ENCODE peak calls at places on chromosome 20, in seven cellular contexts. J, F, C, N, E, H and X are unnamed samples.
A peak's percentile ranks its signal among the peaks of the same experiment; 100 is the strongest.

GRCh38 chr20:37396520-37397075 is 50.7 kb downstream of the SRC start:
- DNase-seq in H (no peak), E (no peak), C (peak; percentile 71), J (peak; percentile 1), N (no peak), F (no peak), X (no peak)

GRCh38 chr20:11103866-11104265 is 430.1 kb upstream of the JAG1 start:
- DNase-seq in J (no peak), C (no peak), H (no peak), F (no peak), E (no peak), N (peak; percentile 24), X (no peak)

GRCh38 chr20:17875106-17875980 is 93.3 kb downstream of the SNX5 start:
- DNase-seq in J (no peak), E (peak; percentile 95), H (no peak), C (peak; percentile 92), F (peak; percentile 34), N (peak; percentile 93), X (no peak)

GRCh38 chr20:61979090-61979489 is 86.6 kb downstream of the TAF4 start:
- DNase-seq in N (no peak), C (no peak), H (no peak), J (no peak), F (no peak), E (no peak), X (no peak)

GRCh38 chr20:22575087-22575721 is 9.2 kb downstream of the FOXA2 start:
- DNase-seq in N (no peak), J (no peak), E (no peak), F (peak; percentile 100), C (no peak), H (no peak), X (no peak)

GRCh38 chr20:32522775-32523612 is 62.1 kb downstream of the NOL4L start:
- DNase-seq in H (no peak), E (no peak), N (no peak), F (no peak), J (no peak), C (no peak), X (no peak)

GRCh38 chr20:39107741-39108140 is 145.6 kb downstream of the DHX35 start:
- DNase-seq in E (no peak), N (no peak), H (no peak), F (no peak), J (no peak), C (no peak), X (no peak)

GRCh38 chr20:48652961-48653705 is 174.7 kb downstream of the PREX1 start:
- DNase-seq in N (no peak), C (no peak), F (no peak), E (no peak), J (no peak), H (no peak), X (no peak)

GRCh38 chr20:8094415-8094818 is 37.6 kb upstream of the PLCB1 start:
- DNase-seq in F (no peak), E (peak; percentile 85), H (no peak), N (peak; percentile 92), C (peak; percentile 72), J (no peak), X (peak; percentile 54)

GRCh38 chr20:53712212-53712977 is 118.8 kb upstream of the ZNF217 start:
- DNase-seq in E (no peak), N (no peak), C (no peak), F (no peak), H (no peak), J (no peak), X (no peak)

GRCh38 chr20:20409326-20409725 is 41.4 kb downstream of the INSM1 start:
- DNase-seq in E (no peak), N (no peak), J (no peak), H (no peak), F (no peak), C (no peak), X (no peak)

GRCh38 chr20:59307270-59307669 is 6.9 kb downstream of the EDN3 start:
- DNase-seq in J (no peak), C (no peak), F (no peak), E (no peak), H (no peak), N (no peak), X (no peak)

GRCh38 chr20:62370115-62370806 is 3.1 kb upstream of the LAMA5 start:
- DNase-seq in E (no peak), N (peak; percentile 89), H (no peak), J (no peak), C (peak; percentile 48), F (peak; percentile 83), X (no peak)

GRCh38 chr20:36493801-36494114 is 47.6 kb upstream of the MYL9 start:
- DNase-seq in E (peak; percentile 72), N (peak; percentile 87), H (no peak), J (no peak), F (no peak), C (no peak), X (no peak)

GRCh38 chr20:53463101-53463972 is 130.3 kb downstream of the ZNF217 start:
- DNase-seq in F (no peak), E (no peak), C (no peak), H (no peak), J (no peak), N (no peak), X (peak; percentile 77)

GRCh38 chr20:57140416-57140965 is 126.0 kb downstream of the BMP7 start:
- DNase-seq in J (no peak), H (no peak), C (no peak), N (no peak), E (no peak), F (no peak), X (no peak)

GRCh38 chr20:57142667-57143066 is 123.8 kb downstream of the BMP7 start:
- DNase-seq in J (no peak), C (no peak), N (no peak), H (no peak), F (no peak), E (no peak), X (no peak)

GRCh38 chr20:57139342-57140093 is 126.9 kb downstream of the BMP7 start:
- DNase-seq in F (no peak), H (no peak), E (no peak), N (no peak), C (no peak), J (no peak), X (no peak)

GRCh38 chr20:57143173-57143572 is 123.3 kb downstream of the BMP7 start:
- DNase-seq in C (no peak), J (no peak), E (no peak), F (no peak), H (no peak), N (no peak), X (no peak)

DNA sequence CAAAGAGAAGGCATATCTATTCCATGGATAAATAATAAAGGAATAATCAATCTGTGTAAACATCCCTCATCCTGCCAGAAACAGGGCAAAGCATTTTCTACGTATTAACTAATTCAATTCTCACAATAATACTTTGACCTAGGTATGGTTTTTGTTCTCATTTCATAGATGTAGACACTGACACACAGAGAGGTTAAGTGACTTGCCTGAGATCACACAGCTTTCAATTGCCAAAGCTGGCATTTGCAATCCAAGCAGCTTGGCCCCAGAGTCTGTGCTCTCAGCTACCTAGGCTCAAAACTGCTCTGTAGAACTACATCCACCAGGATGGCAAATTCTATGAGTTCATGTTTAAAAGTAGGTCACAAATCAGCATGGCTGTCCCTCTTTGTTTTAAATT is 124.9 kb downstream of the BMP7 start:
- DNase-seq in H (no peak), C (no peak), E (no peak), J (no peak), F (no peak), N (no peak), X (no peak)
- H3K9me3 ChIP-seq in H (no peaks in the 10 kb centered on the region), C (no peaks in the 10 kb centered on the region), E (no peaks in the 10 kb centered on the region), J (no peaks in the 10 kb centered on the region), F (no peaks in the 10 kb centered on the region), N (no peaks in the 10 kb centered on the region), X (no peaks in the 10 kb centered on the region)

DNA sequence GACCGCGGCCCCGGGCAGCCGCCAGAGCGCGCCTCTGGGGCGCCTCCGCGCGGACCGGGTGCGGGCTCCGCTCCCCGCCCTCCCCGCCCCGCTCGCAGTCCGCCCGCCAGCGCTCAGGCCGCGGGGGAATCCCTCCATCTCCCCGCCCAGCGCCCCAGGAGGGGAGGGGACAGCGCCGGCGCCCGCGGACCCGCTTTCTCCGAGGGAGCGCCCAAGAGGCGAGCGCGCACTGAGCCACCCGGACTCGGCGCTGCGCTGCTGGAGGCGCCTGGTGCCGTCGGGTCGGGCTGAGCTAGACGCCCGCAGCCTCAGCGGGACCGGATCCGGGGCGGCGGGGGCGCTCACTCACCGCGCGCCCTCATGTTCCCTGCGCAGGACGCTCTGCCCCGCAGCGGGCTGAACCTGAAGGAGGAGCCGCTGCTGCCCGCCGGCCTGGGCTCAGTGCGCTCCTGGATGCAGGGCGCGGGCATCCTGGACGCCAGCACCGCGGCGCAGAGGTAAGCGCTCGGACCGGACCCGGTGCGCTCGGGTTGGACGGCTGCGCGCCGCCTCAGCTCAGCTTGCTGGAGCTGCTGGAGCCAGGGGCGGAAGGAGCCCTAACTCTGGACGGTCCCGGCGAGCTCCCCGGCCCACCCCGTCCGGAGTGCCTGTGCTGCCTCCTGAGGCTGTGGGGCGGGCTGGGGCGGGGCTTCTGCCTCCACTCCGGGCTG is 861 bp downstream of the EBF4 start:
- DNase-seq in E (peak; percentile 57), C (peak; percentile 69), J (peak; percentile 63), N (peak; percentile 5), F (peak; percentile 38), H (no peak), X (peak; percentile 36)
- H3K4me3 ChIP-seq in E (peak overlapping the region; percentile 64), C (no peak overlapping the region), J (no peak overlapping the region), N (peak overlapping the region; percentile 33), F (peak overlapping the region; percentile 44), H (peak overlapping the region; percentile 10), X (peak overlapping the region; percentile 32)

DNA sequence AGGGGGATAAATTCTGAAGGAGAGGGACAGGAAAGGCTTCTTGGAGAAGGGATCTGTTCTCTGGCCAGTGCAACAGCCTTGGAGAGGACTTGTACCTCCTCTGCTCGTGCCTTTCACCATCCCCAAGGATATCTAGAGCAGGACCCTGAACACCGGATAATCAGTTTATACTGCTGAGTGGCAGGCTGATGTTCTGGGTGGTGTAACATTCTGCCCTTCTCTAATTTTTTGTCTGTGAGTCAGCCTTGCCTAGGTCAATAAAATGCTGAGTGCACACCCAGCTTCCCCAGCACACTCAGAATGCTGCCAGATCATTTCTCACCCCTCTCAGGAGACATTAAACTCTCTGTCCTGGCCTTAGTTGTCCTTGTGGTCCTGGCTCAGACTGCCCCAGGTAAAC is at the start of gene DEFB115:
- DNase-seq in E (no peak), H (no peak), N (no peak), C (no peak), F (no peak), J (no peak), X (no peak)
- H3K9me3 ChIP-seq in E (no peaks in the 10 kb centered on the region), H (peaks cover 10% of the 10 kb centered on the region), N (no peaks in the 10 kb centered on the region), C (no peaks in the 10 kb centered on the region), F (no peaks in the 10 kb centered on the region), J (no peaks in the 10 kb centered on the region), X (no peaks in the 10 kb centered on the region)

GRCh38 chr20:43799741-43800140 is 72.9 kb upstream of the GTSF1L start:
- DNase-seq in H (no peak), J (no peak), N (no peak), F (no peak), E (no peak), C (no peak), X (no peak)
- H3K4me3 ChIP-seq in H (no peak overlapping the region), J (no peak overlapping the region), N (no peak overlapping the region), F (no peak overlapping the region), E (no peak overlapping the region), C (no peak overlapping the region), X (no peak overlapping the region)